ENCODE peak calls at places on chromosomes 4 and X, in seven cellular contexts. Z, Y, V, A, S, K and R are unnamed samples.

GRCh38 chrX:100410083-100410590 is at the start of gene PCDH19:
- DNase-seq in Z (no peak), Y (no peak), V (peak), A (peak), S (no peak), K (no peak), R (no peak)

GRCh38 chr4:36209941-36210663 is 34.2 kb downstream of the ARAP2 start:
- DNase-seq in Z (no peak), Y (no peak), V (no peak), A (no peak), S (no peak), K (no peak), R (no peak)

GRCh38 chr4:7336732-7337131 is 98.0 kb downstream of the PSAPL1 start:
- DNase-seq in Z (no peak), Y (no peak), V (no peak), A (no peak), S (no peak), K (no peak), R (no peak)

GRCh38 chrX:100350704-100351489 is 59.2 kb downstream of the PCDH19 start:
- DNase-seq in Z (no peak), Y (no peak), V (no peak), A (no peak), S (no peak), K (no peak), R (no peak)

GRCh38 chr4:110454456-110454855 is 21.5 kb upstream of the ENPEP start:
- DNase-seq in Z (no peak), Y (no peak), V (no peak), A (no peak), S (no peak), K (no peak), R (peak)

GRCh38 chr4:23937173-23937572 is 47.3 kb upstream of the PPARGC1A start:
- DNase-seq in Z (no peak), Y (no peak), V (no peak), A (no peak), S (no peak), K (no peak), R (no peak)

GRCh38 chr4:64713256-64713840 is 304.1 kb upstream of the TECRL start:
- DNase-seq in Z (no peak), Y (no peak), V (peak), A (peak), S (peak), K (peak), R (no peak)

GRCh38 chrX:39975094-39975865 is 122.5 kb downstream of the BCOR start:
- DNase-seq in Z (peak), Y (no peak), V (no peak), A (no peak), S (peak), K (no peak), R (no peak)

GRCh38 chr4:175369087-175369486 is 443.0 kb downstream of the GPM6A start:
- DNase-seq in Z (no peak), Y (no peak), V (no peak), A (no peak), S (no peak), K (no peak), R (no peak)

GRCh38 chr4:145132521-145133098 is 34.5 kb downstream of the ABCE1 start:
- DNase-seq in Z (no peak), Y (peak), V (no peak), A (peak), S (no peak), K (peak), R (peak)

GRCh38 chr4:145130130-145130529 is 32.0 kb downstream of the ABCE1 start:
- DNase-seq in Z (no peak), Y (no peak), V (no peak), A (peak), S (no peak), K (no peak), R (no peak)

GRCh38 chr4:145130788-145131398 is 32.8 kb downstream of the ABCE1 start:
- DNase-seq in Z (no peak), Y (no peak), V (no peak), A (peak), S (no peak), K (peak), R (no peak)

DNA sequence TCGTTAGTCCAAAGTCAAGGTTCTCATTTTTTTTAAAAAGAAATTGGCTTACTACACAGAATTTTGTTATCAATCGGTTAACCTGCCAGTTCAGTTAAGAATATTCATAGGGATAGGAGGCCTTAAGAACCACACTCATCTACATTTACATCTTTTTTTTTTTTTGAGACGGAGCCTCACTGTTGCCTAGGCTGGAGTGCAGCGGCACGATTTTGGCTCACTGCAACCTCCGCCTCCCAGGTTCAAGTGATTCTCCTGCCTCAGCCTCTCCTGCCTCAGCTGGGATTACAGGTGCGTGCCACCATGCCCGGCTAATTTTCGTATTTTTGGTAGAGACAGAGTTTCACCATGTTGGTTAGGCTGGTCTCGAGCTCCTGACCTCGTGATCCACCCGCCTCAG is 33.7 kb downstream of the ABCE1 start:
- DNase-seq in Z (no peak), Y (no peak), V (no peak), A (no peak), S (no peak), K (no peak), R (no peak)
- TF ChIP-seq POLR2AphosphoS5 in Z (no peak), Y (no peak), V (no peak), A (no peak), S (no peak), K (no peak), R (no peak)

GRCh38 chr4:77538574-77539157 is 67.0 kb upstream of the CXCL13 start:
- DNase-seq in Z (peak), Y (no peak), V (no peak), A (peak), S (peak), K (no peak), R (no peak)
- H3K27ac ChIP-seq in Z (no peak), Y (no peak), V (no peak), A (no peak), S (no peak), K (no peak), R (no peak)

GRCh38 chr4:70452946-70453345 is 19.1 kb upstream of the MUC7 start:
- DNase-seq in Z (no peak), Y (no peak), V (no peak), A (no peak), S (no peak), K (no peak), R (no peak)

GRCh38 chr4:70443329-70443728 is 28.7 kb upstream of the MUC7 start:
- DNase-seq in Z (no peak), Y (no peak), V (no peak), A (no peak), S (no peak), K (no peak), R (no peak)

DNA sequence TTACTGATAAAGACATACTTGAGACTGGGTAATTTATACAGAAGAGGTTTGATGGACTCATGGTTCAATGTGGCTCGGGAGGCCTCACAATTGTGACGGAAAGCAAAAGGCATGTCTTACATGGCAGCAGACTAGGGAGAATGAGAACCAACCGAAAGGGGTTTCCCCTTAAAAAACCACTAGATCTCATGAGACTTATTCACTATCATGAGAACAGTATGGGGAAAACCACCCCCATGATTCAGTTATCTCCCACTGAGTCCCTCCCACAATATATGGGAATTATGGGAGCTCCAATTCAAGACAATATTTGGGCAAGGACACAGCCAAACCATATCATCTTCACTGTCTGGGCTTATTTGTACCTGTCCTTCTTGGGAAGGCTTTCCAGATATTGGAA is 22.8 kb upstream of the MUC7 start:
- DNase-seq in Z (no peak), Y (peak), V (no peak), A (no peak), S (no peak), K (no peak), R (no peak)
- H3K9ac ChIP-seq in Z (no peak), Y (no peak), V (no peak), A (no peak), S (no peak), K (no peak), R (no peak)

GRCh38 chr4:82394896-82395295 is 21.1 kb upstream of the HNRNPD start:
- DNase-seq in Z (no peak), Y (no peak), V (no peak), A (no peak), S (peak), K (no peak), R (no peak)
- TF ChIP-seq POLR2AphosphoS5 in Z (no peak), Y (no peak), V (no peak), A (no peak), S (no peak), K (no peak), R (no peak)